ENCODE peak calls at places on chromosome 12, in four cellular contexts. O is stimulated activated CD4-positive, alpha-beta T cell treated with anti-CD3 and anti-CD28 coated beads, Interleukin-12 subunit alpha, Interleukin-12 subunit beta, amount 100 ng/mL, for 24 hours; F is osteocyte; Z is transverse colon. P is an unnamed sample.
A peak's percentile ranks its signal among the peaks of the same experiment; 100 is the strongest.

GRCh38 chr12:108530141-108530540 is 15.1 kb downstream of the FICD start:
- DNase-seq in O (no peak), F (no peak), Z (no peak), P (no peak)

GRCh38 chr12:56632701-56633464 is 2.8 kb upstream of the BAZ2A start:
- DNase-seq in O (no peak), F (no peak), Z (no peak), P (no peak)

GRCh38 chr12:1306096-1306495 is 288.3 kb downstream of the FBXL14 start:
- DNase-seq in O (no peak), F (no peak), Z (no peak), P (no peak)

GRCh38 chr12:132389526-132390286 is 60.3 kb upstream of the GALNT9 start:
- DNase-seq in O (no peak), F (no peak), Z (no peak), P (no peak)

GRCh38 chr12:92759634-92760268 is 57.0 kb downstream of the PLEKHG7 start:
- DNase-seq in O (no peak), F (no peak), Z (no peak), P (no peak)

GRCh38 chr12:123934829-123935228 is 37.8 kb downstream of the CCDC92 start:
- DNase-seq in O (no peak), F (no peak), Z (no peak), P (no peak)

GRCh38 chr12:75707983-75708382 is 196.6 kb upstream of the KRR1 start:
- DNase-seq in O (no peak), F (no peak), Z (no peak), P (no peak)

GRCh38 chr12:106118278-106118820 is 20.4 kb downstream of the NUAK1 start:
- DNase-seq in O (no peak), F (no peak), Z (no peak), P (no peak)

GRCh38 chr12:42130670-42131402 is 13.8 kb downstream of the GXYLT1 start:
- DNase-seq in O (no peak), F (no peak), Z (no peak), P (no peak)

GRCh38 chr12:127398026-127398715 is 868.8 kb upstream of the TMEM132C start:
- DNase-seq in O (no peak), F (no peak), Z (no peak), P (no peak)

GRCh38 chr12:5470221-5470620 is 38.3 kb downstream of the NTF3 start:
- DNase-seq in O (no peak), F (no peak), Z (no peak), P (no peak)

GRCh38 chr12:24823808-24824515 is 124.9 kb downstream of the BCAT1 start:
- DNase-seq in O (no peak), F (no peak), Z (no peak), P (no peak)

GRCh38 chr12:51863921-51864700 is 15.6 kb upstream of the FIGNL2 start:
- DNase-seq in O (peak; percentile 32), F (no peak), Z (no peak), P (peak; percentile 82)

GRCh38 chr12:131221061-131221945 is 267.6 kb downstream of the ADGRD1 start:
- DNase-seq in O (no peak), F (no peak), Z (no peak), P (no peak)

GRCh38 chr12:96770239-96770780 is 136.7 kb upstream of the NEDD1 start:
- DNase-seq in O (no peak), F (no peak), Z (no peak), P (no peak)

GRCh38 chr12:54259194-54260011 is 20.5 kb downstream of the CBX5 start:
- DNase-seq in O (no peak), F (peak; percentile 92), Z (peak; percentile 64), P (peak; percentile 83)

GRCh38 chr12:105409881-105410471 is 79.5 kb downstream of the C12orf75 start:
- DNase-seq in O (no peak), F (peak; percentile 93), Z (no peak), P (no peak)

GRCh38 chr12:13197526-13198141 is 1.1 kb downstream of the EMP1 start:
- DNase-seq in O (no peak), F (no peak), Z (no peak), P (no peak)

GRCh38 chr12:8860165-8860961 is 37.9 kb downstream of the A2ML1 start:
- DNase-seq in O (peak; percentile 12), F (no peak), Z (peak; percentile 31), P (no peak)

GRCh38 chr12:176321-177181 is 37.4 kb downstream of the SLC6A12 start:
- DNase-seq in O (no peak), F (no peak), Z (peak; percentile 75), P (no peak)

GRCh38 chr12:96419576-96420254 is 19.5 kb upstream of the CDK17 start:
- DNase-seq in O (no peak), F (no peak), Z (peak; percentile 21), P (no peak)

GRCh38 chr12:42684171-42685071 is 94.9 kb upstream of the PRICKLE1 start:
- DNase-seq in O (no peak), F (no peak), Z (no peak), P (no peak)

GRCh38 chr12:93122089-93122488 is 193.0 kb upstream of the EEA1 start:
- DNase-seq in O (no peak), F (no peak), Z (no peak), P (no peak)

GRCh38 chr12:75528272-75528671 is 16.9 kb upstream of the KRR1 start:
- DNase-seq in O (no peak), F (no peak), Z (no peak), P (no peak)

GRCh38 chr12:93580682-93581081 is 8.2 kb downstream of the SOCS2 start:
- DNase-seq in O (no peak), F (no peak), Z (no peak), P (no peak)

P was measured in type B pancreatic cell.